ENCODE peak calls at places on chromosomes 1 and 21, in nine cellular contexts. L, S, Q, M, J, P, A, N and T are unnamed samples.

GRCh38 chr21:42505090-42505726 is 8.4 kb upstream of the SLC37A1 start:
- DNase-seq in L (no peak), S (no peak), Q (no peak), M (peak), J (peak), P (no peak), A (no peak), N (no peak), T (no peak)

GRCh38 chr1:204267191-204267601 is 53.4 kb upstream of the GOLT1A start:
- DNase-seq in L (no peak), S (no peak), Q (no peak), M (no peak), J (no peak), P (no peak), A (no peak), N (no peak), T (no peak)

GRCh38 chr1:23029337-23029736 is 10.1 kb downstream of the KDM1A start:
- DNase-seq in L (no peak), S (no peak), Q (no peak), M (no peak), J (no peak), P (no peak), A (no peak), N (no peak), T (no peak)

GRCh38 chr1:15248238-15248637 is 1.2 kb downstream of the FHAD1 start:
- DNase-seq in L (no peak), S (no peak), Q (no peak), M (no peak), J (no peak), P (no peak), A (no peak), N (no peak), T (no peak)

GRCh38 chr1:151513626-151514101 is 2.5 kb downstream of the CGN start:
- DNase-seq in L (no peak), S (peak), Q (peak), M (no peak), J (no peak), P (no peak), A (no peak), N (no peak), T (no peak)

GRCh38 chr1:11880911-11881748 is 22.4 kb upstream of the NPPB start:
- DNase-seq in L (no peak), S (no peak), Q (no peak), M (no peak), J (no peak), P (no peak), A (no peak), N (no peak), T (no peak)

GRCh38 chr1:236608930-236609726 is 4.8 kb upstream of the HEATR1 start:
- DNase-seq in L (peak), S (peak), Q (peak), M (no peak), J (peak), P (peak), A (peak), N (peak), T (peak)

GRCh38 chr1:157652859-157653493 is 47.6 kb downstream of the FCRL3 start:
- DNase-seq in L (no peak), S (no peak), Q (no peak), M (peak), J (peak), P (no peak), A (no peak), N (no peak), T (no peak)

GRCh38 chr1:15173863-15174614 is 20.5 kb downstream of the TMEM51 start:
- DNase-seq in L (no peak), S (peak), Q (no peak), M (no peak), J (no peak), P (no peak), A (no peak), N (no peak), T (no peak)

GRCh38 chr1:90704817-90705216 is 12.3 kb downstream of the BARHL2 start:
- DNase-seq in L (peak), S (no peak), Q (peak), M (no peak), J (no peak), P (no peak), A (no peak), N (no peak), T (no peak)

DNA sequence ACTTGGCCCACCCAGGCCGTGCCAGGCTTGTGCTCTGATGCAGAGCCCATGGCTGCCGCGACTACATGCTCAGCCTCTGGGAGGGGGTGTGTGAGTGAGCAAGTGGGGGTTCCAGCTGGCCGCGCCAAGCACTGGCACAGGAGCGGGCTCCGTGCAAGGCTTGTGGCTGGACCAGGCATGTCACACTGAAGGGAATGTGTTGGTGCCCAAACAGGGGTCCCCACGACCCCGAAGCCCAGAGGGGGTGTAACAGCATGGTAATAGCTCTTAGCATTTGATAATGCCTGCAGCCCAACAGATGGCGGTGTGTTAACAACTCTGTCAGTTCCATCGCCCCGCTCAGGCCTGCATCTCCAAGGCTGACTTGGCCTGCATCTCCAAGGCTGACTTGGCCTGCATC is 38.3 kb upstream of the CD46 start:
- DNase-seq in L (no peak), S (no peak), Q (no peak), M (no peak), J (peak), P (no peak), A (no peak), N (no peak), T (no peak)
- TF ChIP-seq CTCF in L (no peak), S (no peak), Q (peak), M (no peak), J (no peak), P (no peak), A (no peak), N (no peak), T (no peak)

GRCh38 chr1:159011701-159012100 is 2.0 kb downstream of the IFI16 start:
- DNase-seq in L (no peak), S (no peak), Q (no peak), M (no peak), J (no peak), P (no peak), A (no peak), N (no peak), T (no peak)
- H3K4me3 ChIP-seq in L (no peak), S (peak), Q (no peak), M (peak), J (peak), P (peak), A (no peak), N (peak), T (no peak)

GRCh38 chr1:188128761-188129160 is 1300.0 kb downstream of the PLA2G4A start:
- DNase-seq in L (no peak), S (no peak), Q (peak), M (no peak), J (peak), P (peak), A (no peak), N (no peak), T (no peak)
- TF ChIP-seq CTCF in L (no peak), S (no peak), Q (no peak), M (no peak), J (peak), P (peak), A (no peak), N (no peak), T (no peak)

DNA sequence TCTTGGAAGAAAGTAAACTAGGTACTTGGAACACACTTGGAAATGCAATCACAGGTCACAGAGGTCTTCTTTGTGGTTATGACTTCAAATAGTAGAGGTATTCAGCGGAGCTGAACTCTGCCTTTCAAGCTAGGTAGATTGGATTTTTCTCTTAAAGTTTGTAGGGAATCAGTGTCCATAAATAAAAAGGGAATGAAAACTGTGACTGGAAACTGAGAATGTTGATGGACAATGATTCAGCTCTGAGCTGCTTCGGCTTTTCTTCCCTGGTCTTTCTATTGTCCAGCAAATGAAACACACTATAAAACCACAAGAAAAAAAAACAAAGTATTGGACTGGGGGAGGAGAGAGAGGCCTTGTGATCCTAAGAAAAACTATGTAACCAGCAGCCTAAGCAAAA is 11.1 kb downstream of the TNNI3K start:
- DNase-seq in L (no peak), S (no peak), Q (no peak), M (no peak), J (no peak), P (no peak), A (no peak), N (no peak), T (peak)
- H3K4me3 ChIP-seq in L (no peak), S (no peak), Q (no peak), M (no peak), J (no peak), P (no peak), A (no peak), N (no peak), T (no peak)

GRCh38 chr1:153745417-153745816 is 17.6 kb downstream of the INTS3 start:
- DNase-seq in L (peak), S (no peak), Q (peak), M (no peak), J (no peak), P (no peak), A (no peak), N (no peak), T (no peak)

GRCh38 chr1:153742411-153743142 is 14.7 kb downstream of the INTS3 start:
- DNase-seq in L (no peak), S (no peak), Q (no peak), M (peak), J (peak), P (peak), A (no peak), N (no peak), T (peak)

GRCh38 chr1:153746174-153746573 is 18.3 kb downstream of the INTS3 start:
- DNase-seq in L (no peak), S (no peak), Q (peak), M (no peak), J (no peak), P (no peak), A (no peak), N (no peak), T (no peak)

GRCh38 chr1:153741946-153742345 is 14.1 kb downstream of the INTS3 start:
- DNase-seq in L (no peak), S (no peak), Q (no peak), M (no peak), J (no peak), P (no peak), A (no peak), N (no peak), T (no peak)
- TF ChIP-seq CTCF in L (no peak), S (no peak), Q (no peak), M (no peak), J (no peak), P (no peak), A (no peak), N (no peak), T (no peak)

DNA sequence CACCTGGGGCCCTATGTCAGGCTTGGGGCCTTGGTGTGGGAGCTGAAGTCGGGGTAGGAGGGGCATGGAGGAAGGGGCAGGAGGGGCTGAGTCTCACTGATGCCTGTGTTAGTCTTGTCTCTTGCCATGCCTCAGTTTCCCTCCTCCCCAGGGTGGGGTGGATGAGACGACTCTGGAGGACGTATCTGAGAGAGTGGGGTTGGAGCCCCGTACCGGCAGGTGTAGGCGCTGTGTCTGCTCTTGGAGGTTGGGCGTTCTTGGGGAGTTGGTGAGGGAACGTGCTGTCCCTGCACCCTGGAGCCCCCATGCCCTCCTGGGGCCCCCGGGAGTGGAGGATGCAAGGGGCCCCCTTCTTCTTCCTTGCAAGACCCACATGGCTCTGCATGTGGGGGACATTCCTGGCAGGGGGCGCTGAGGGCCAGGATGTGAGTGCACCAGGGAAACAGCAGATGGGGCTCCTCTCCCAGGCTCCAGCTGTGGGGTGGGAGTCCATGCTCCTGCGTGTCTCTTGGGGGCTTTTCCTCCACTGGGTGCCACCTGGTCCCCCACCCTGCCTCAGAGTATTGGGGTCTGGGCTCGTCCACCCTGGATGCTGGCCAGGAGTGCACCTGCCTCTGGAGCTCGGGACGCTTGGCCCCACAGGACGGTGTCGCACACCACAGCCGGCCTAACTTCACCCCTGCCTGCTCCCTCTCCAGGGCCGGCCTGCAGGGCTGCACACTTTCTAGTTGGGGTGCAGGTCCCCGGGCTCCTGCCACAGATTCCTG is 1.4 kb upstream of the TNFRSF14 start:
- DNase-seq in L (peak), S (no peak), Q (no peak), M (peak), J (peak), P (no peak), A (no peak), N (no peak), T (no peak)
- H3K4me3 ChIP-seq in L (no peak), S (peak), Q (no peak), M (peak), J (peak), P (no peak), A (no peak), N (no peak), T (no peak)

GRCh38 chr1:166730299-166730888 is 108.9 kb upstream of the POGK start:
- DNase-seq in L (no peak), S (no peak), Q (no peak), M (no peak), J (peak), P (no peak), A (no peak), N (peak), T (no peak)
- TF ChIP-seq CTCF in L (peak), S (no peak), Q (no peak), M (no peak), J (peak), P (no peak), A (no peak), N (no peak), T (no peak)

GRCh38 chr1:186735463-186735862 is 55.2 kb upstream of the PTGS2 start:
- DNase-seq in L (no peak), S (no peak), Q (no peak), M (no peak), J (no peak), P (no peak), A (no peak), N (no peak), T (no peak)

DNA sequence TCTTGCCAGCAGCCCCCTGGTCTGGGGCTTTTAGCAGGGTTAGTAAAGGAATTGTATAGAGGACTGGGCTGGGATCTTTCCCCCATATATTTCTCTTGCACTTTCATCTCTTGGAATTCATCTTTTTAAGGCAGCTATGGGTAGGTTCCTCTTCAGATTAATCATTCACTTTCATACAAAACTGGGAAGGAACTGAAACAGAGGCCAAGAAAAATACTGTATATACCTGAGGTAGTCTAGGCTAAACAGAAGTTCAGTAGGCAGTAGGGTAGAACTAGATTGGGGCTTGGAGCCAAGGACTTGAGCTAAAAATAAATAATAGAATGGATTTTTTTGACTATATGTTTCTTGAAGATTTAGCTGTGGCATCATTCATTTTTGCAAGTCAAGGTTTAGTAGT is 50.7 kb upstream of the PTGS2 start:
- DNase-seq in L (no peak), S (no peak), Q (no peak), M (no peak), J (no peak), P (no peak), A (no peak), N (no peak), T (no peak)
- H3K4me3 ChIP-seq in L (no peak), S (no peak), Q (no peak), M (no peak), J (no peak), P (no peak), A (no peak), N (no peak), T (no peak)

GRCh38 chr21:23020969-23021368 is 2022.8 kb downstream of the NCAM2 start:
- DNase-seq in L (no peak), S (no peak), Q (no peak), M (no peak), J (no peak), P (no peak), A (no peak), N (no peak), T (no peak)

GRCh38 chr21:23014021-23014420 is 2015.8 kb downstream of the NCAM2 start:
- DNase-seq in L (no peak), S (no peak), Q (no peak), M (no peak), J (no peak), P (no peak), A (no peak), N (no peak), T (no peak)

GRCh38 chr21:23021481-23021880 is 2023.3 kb downstream of the NCAM2 start:
- DNase-seq in L (no peak), S (no peak), Q (no peak), M (no peak), J (no peak), P (no peak), A (no peak), N (no peak), T (no peak)

GRCh38 chr21:23017989-23018388 is 2019.8 kb downstream of the NCAM2 start:
- DNase-seq in L (no peak), S (no peak), Q (no peak), M (no peak), J (no peak), P (no peak), A (no peak), N (no peak), T (no peak)

GRCh38 chr21:23016617-23017016 is 2018.4 kb downstream of the NCAM2 start:
- DNase-seq in L (peak), S (no peak), Q (no peak), M (no peak), J (no peak), P (no peak), A (no peak), N (no peak), T (no peak)
- TF ChIP-seq CTCF in L (peak), S (no peak), Q (peak), M (no peak), J (no peak), P (no peak), A (no peak), N (no peak), T (no peak)

GRCh38 chr1:118986291-118986838 is 1.8 kb downstream of the TBX15 start:
- DNase-seq in L (peak), S (no peak), Q (no peak), M (no peak), J (no peak), P (no peak), A (no peak), N (no peak), T (no peak)
- H3K4me3 ChIP-seq in L (peak), S (no peak), Q (no peak), M (no peak), J (no peak), P (no peak), A (no peak), N (peak), T (no peak)